ENCODE peak calls at places on chromosomes 13 and 19, in ten cellular contexts. One of them, this sample, is unnamed.

GRCh38 chr19:41248895-41249294 is 15.3 kb upstream of the HNRNPUL1 start:
- DNase-seq in GM12892: no peak
- DNase-seq in upper lobe of left lung: no peak
- DNase-seq in K562: peak; percentile 7
- DNase-seq in right lobe of liver: no peak
- DNase-seq in transverse colon: no peak
- DNase-seq in uterus: no peak
- DNase-seq in A549: no peak
- DNase-seq in GM12878: no peak
- DNase-seq in tibial nerve: no peak
- DNase-seq in this sample: no peak

GRCh38 chr19:41869374-41869955 is 7.6 kb upstream of the CD79A start:
- DNase-seq in GM12892: no peak
- DNase-seq in upper lobe of left lung: no peak
- DNase-seq in K562: no peak
- DNase-seq in right lobe of liver: no peak
- DNase-seq in transverse colon: no peak
- DNase-seq in uterus: no peak
- DNase-seq in A549: no peak
- DNase-seq in GM12878: no peak
- DNase-seq in tibial nerve: no peak
- DNase-seq in this sample: no peak

GRCh38 chr13:46405457-46405856 is 18.4 kb upstream of the RUBCNL start:
- DNase-seq in GM12892: no peak
- DNase-seq in upper lobe of left lung: no peak
- DNase-seq in K562: peak; percentile 23
- DNase-seq in right lobe of liver: no peak
- DNase-seq in transverse colon: no peak
- DNase-seq in uterus: no peak
- DNase-seq in A549: no peak
- DNase-seq in GM12878: no peak
- DNase-seq in tibial nerve: no peak
- DNase-seq in this sample: no peak

GRCh38 chr13:94063096-94063495 is 416.4 kb downstream of the DCT start:
- DNase-seq in GM12892: no peak
- DNase-seq in upper lobe of left lung: no peak
- DNase-seq in K562: no peak
- DNase-seq in right lobe of liver: no peak
- DNase-seq in transverse colon: no peak
- DNase-seq in uterus: no peak
- DNase-seq in A549: no peak
- DNase-seq in GM12878: no peak
- DNase-seq in tibial nerve: no peak
- DNase-seq in this sample: no peak

GRCh38 chr13:24159921-24160324 is 597 bp upstream of the SPATA13 start:
- DNase-seq in GM12892: no peak
- DNase-seq in upper lobe of left lung: peak; percentile 51
- DNase-seq in K562: no peak
- DNase-seq in right lobe of liver: no peak
- DNase-seq in transverse colon: no peak
- DNase-seq in uterus: no peak
- DNase-seq in A549: no peak
- DNase-seq in GM12878: no peak
- DNase-seq in tibial nerve: no peak
- DNase-seq in this sample: no peak

GRCh38 chr13:33554919-33555791 is 262.8 kb upstream of the RFC3 start:
- DNase-seq in GM12892: no peak
- DNase-seq in upper lobe of left lung: no peak
- DNase-seq in K562: no peak
- DNase-seq in right lobe of liver: no peak
- DNase-seq in transverse colon: no peak
- DNase-seq in uterus: no peak
- DNase-seq in A549: no peak
- DNase-seq in GM12878: no peak
- DNase-seq in tibial nerve: no peak
- DNase-seq in this sample: no peak

GRCh38 chr19:21835429-21835809 is 563 bp downstream of the ZNF43 start:
- DNase-seq in GM12892: no peak
- DNase-seq in upper lobe of left lung: no peak
- DNase-seq in K562: no peak
- DNase-seq in right lobe of liver: no peak
- DNase-seq in transverse colon: peak; percentile 8
- DNase-seq in uterus: no peak
- DNase-seq in A549: no peak
- DNase-seq in GM12878: no peak
- DNase-seq in tibial nerve: no peak
- DNase-seq in this sample: no peak

GRCh38 chr19:31126236-31126635 is 223.0 kb downstream of the TSHZ3 start:
- DNase-seq in GM12892: no peak
- DNase-seq in upper lobe of left lung: no peak
- DNase-seq in K562: no peak
- DNase-seq in right lobe of liver: no peak
- DNase-seq in transverse colon: no peak
- DNase-seq in uterus: no peak
- DNase-seq in A549: no peak
- DNase-seq in GM12878: no peak
- DNase-seq in tibial nerve: no peak
- DNase-seq in this sample: no peak

GRCh38 chr13:76820759-76821158 is 65.4 kb downstream of the KCTD12 start:
- DNase-seq in GM12892: no peak
- DNase-seq in upper lobe of left lung: no peak
- DNase-seq in K562: no peak
- DNase-seq in right lobe of liver: no peak
- DNase-seq in transverse colon: no peak
- DNase-seq in uterus: peak; percentile 69
- DNase-seq in A549: no peak
- DNase-seq in GM12878: no peak
- DNase-seq in tibial nerve: peak; percentile 66
- DNase-seq in this sample: no peak

GRCh38 chr13:113348591-113348990 is 15.3 kb downstream of the GRTP1 start:
- DNase-seq in GM12892: no peak
- DNase-seq in upper lobe of left lung: peak; percentile 64
- DNase-seq in K562: no peak
- DNase-seq in right lobe of liver: no peak
- DNase-seq in transverse colon: no peak
- DNase-seq in uterus: no peak
- DNase-seq in A549: no peak
- DNase-seq in GM12878: no peak
- DNase-seq in tibial nerve: no peak
- DNase-seq in this sample: no peak

GRCh38 chr13:113342820-113343691 is 20.9 kb downstream of the GRTP1 start:
- DNase-seq in GM12892: no peak
- DNase-seq in upper lobe of left lung: peak; percentile 42
- DNase-seq in K562: no peak
- DNase-seq in right lobe of liver: no peak
- DNase-seq in transverse colon: no peak
- DNase-seq in uterus: no peak
- DNase-seq in A549: no peak
- DNase-seq in GM12878: no peak
- DNase-seq in tibial nerve: no peak
- DNase-seq in this sample: no peak

GRCh38 chr13:113345486-113345885 is 18.4 kb downstream of the GRTP1 start:
- DNase-seq in GM12892: no peak
- DNase-seq in upper lobe of left lung: peak; percentile 50
- DNase-seq in K562: no peak
- DNase-seq in right lobe of liver: no peak
- DNase-seq in transverse colon: no peak
- DNase-seq in uterus: no peak
- DNase-seq in A549: no peak
- DNase-seq in GM12878: no peak
- DNase-seq in tibial nerve: no peak
- DNase-seq in this sample: no peak

GRCh38 chr13:113338451-113338850 is 25.5 kb downstream of the GRTP1 start:
- DNase-seq in GM12892: no peak
- DNase-seq in upper lobe of left lung: peak; percentile 24
- DNase-seq in K562: no peak
- DNase-seq in right lobe of liver: no peak
- DNase-seq in transverse colon: no peak
- DNase-seq in uterus: no peak
- DNase-seq in A549: no peak
- DNase-seq in GM12878: no peak
- DNase-seq in tibial nerve: no peak
- DNase-seq in this sample: no peak

DNA sequence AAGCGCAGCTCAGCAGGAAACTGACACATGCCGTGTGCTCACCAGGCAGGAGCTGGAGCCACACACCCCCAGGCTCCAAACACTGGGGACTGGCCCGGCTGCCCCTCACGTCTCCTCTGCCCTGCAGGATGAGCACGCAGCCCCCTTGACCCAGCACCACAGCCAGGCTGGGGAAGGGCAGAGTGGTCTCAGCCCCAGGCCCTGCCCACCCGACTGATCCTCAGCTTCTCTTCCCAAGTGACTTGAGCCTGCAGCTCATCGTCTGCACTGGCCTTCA is 20.3 kb downstream of the GRTP1 start:
- DNase-seq in GM12892: no peak
- DNase-seq in upper lobe of left lung: peak; percentile 40
- DNase-seq in K562: no peak
- DNase-seq in right lobe of liver: no peak
- DNase-seq in transverse colon: no peak
- DNase-seq in uterus: no peak
- DNase-seq in A549: no peak
- DNase-seq in GM12878: no peak
- DNase-seq in tibial nerve: no peak
- DNase-seq in this sample: no peak
- TF ChIP-seq POLR2A in GM12892: no peak
- TF ChIP-seq POLR2A in upper lobe of left lung: no peak
- TF ChIP-seq POLR2A in K562: no peak
- TF ChIP-seq POLR2A in right lobe of liver: no peak
- TF ChIP-seq POLR2A in transverse colon: no peak
- TF ChIP-seq POLR2A in uterus: no peak
- TF ChIP-seq POLR2A in A549: no peak
- TF ChIP-seq POLR2A in GM12878: no peak
- TF ChIP-seq POLR2A in tibial nerve: no peak
- TF ChIP-seq POLR2A in this sample: no peak

GRCh38 chr19:44304659-44305193 is at the start of gene ZNF235:
- DNase-seq in GM12892: peak; percentile 74
- DNase-seq in upper lobe of left lung: peak; percentile 88
- DNase-seq in K562: peak; percentile 95
- DNase-seq in right lobe of liver: peak; percentile 92
- DNase-seq in transverse colon: peak; percentile 90
- DNase-seq in uterus: peak; percentile 89
- DNase-seq in A549: peak; percentile 99
- DNase-seq in GM12878: peak; percentile 69
- DNase-seq in tibial nerve: peak; percentile 55
- DNase-seq in this sample: peak; percentile 93
- TF ChIP-seq POLR2A in GM12892: peak; percentile 69
- TF ChIP-seq POLR2A in upper lobe of left lung: no peak
- TF ChIP-seq POLR2A in K562: peak; percentile 71
- TF ChIP-seq POLR2A in right lobe of liver: no peak
- TF ChIP-seq POLR2A in transverse colon: peak; percentile 54
- TF ChIP-seq POLR2A in uterus: no peak
- TF ChIP-seq POLR2A in A549: peak; percentile 56
- TF ChIP-seq POLR2A in GM12878: peak; percentile 75
- TF ChIP-seq POLR2A in tibial nerve: no peak
- TF ChIP-seq POLR2A in this sample: peak; percentile 59

DNA sequence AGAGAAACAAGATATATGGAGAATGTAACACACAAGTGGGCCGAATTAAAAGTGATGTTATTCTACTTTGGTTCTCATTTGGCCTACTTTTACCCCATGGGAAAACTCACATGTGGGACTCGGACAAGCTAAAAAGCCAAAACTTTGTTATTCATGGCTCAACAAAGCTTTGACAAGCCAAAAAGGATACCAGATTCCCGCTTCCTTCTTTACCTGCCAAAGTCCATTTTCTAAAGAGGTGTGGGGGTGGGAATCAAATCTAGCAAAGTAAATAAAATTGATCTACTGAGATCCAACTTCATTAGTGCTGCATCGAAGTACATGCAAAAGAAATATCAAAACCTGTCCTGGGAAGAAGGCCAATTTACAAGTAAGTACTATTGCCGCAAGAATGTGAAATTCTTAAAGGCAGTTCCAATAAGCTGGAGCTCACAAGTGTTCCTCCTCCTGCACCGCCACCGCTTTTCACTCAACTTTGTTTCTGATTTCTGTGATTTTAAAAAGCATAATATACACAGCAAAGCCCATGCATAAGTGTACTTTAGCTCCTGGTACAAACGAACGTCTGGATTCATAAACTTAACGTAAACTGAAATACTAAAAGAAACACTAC is 1.1 kb downstream of the LNX2 start:
- DNase-seq in GM12892: no peak
- DNase-seq in upper lobe of left lung: no peak
- DNase-seq in K562: no peak
- DNase-seq in right lobe of liver: no peak
- DNase-seq in transverse colon: no peak
- DNase-seq in uterus: no peak
- DNase-seq in A549: no peak
- DNase-seq in GM12878: no peak
- DNase-seq in tibial nerve: no peak
- DNase-seq in this sample: no peak
- TF ChIP-seq POLR2A in GM12892: no peak
- TF ChIP-seq POLR2A in upper lobe of left lung: peak; percentile 15
- TF ChIP-seq POLR2A in K562: no peak
- TF ChIP-seq POLR2A in right lobe of liver: peak; percentile 26
- TF ChIP-seq POLR2A in transverse colon: no peak
- TF ChIP-seq POLR2A in uterus: no peak
- TF ChIP-seq POLR2A in A549: no peak
- TF ChIP-seq POLR2A in GM12878: no peak
- TF ChIP-seq POLR2A in tibial nerve: no peak
- TF ChIP-seq POLR2A in this sample: no peak

GRCh38 chr19:35115538-35115951 is at the start of gene FXYD3:
- DNase-seq in GM12892: no peak
- DNase-seq in upper lobe of left lung: no peak
- DNase-seq in K562: no peak
- DNase-seq in right lobe of liver: no peak
- DNase-seq in transverse colon: peak; percentile 86
- DNase-seq in uterus: no peak
- DNase-seq in A549: no peak
- DNase-seq in GM12878: no peak
- DNase-seq in tibial nerve: no peak
- DNase-seq in this sample: no peak

GRCh38 chr19:35117017-35117570 is 1.5 kb downstream of the FXYD3 start:
- DNase-seq in GM12892: no peak
- DNase-seq in upper lobe of left lung: no peak
- DNase-seq in K562: no peak
- DNase-seq in right lobe of liver: no peak
- DNase-seq in transverse colon: no peak
- DNase-seq in uterus: no peak
- DNase-seq in A549: no peak
- DNase-seq in GM12878: no peak
- DNase-seq in tibial nerve: no peak
- DNase-seq in this sample: no peak

GRCh38 chr19:35117791-35118190 is 2.2 kb downstream of the FXYD3 start:
- DNase-seq in GM12892: no peak
- DNase-seq in upper lobe of left lung: no peak
- DNase-seq in K562: no peak
- DNase-seq in right lobe of liver: no peak
- DNase-seq in transverse colon: peak; percentile 61
- DNase-seq in uterus: no peak
- DNase-seq in A549: no peak
- DNase-seq in GM12878: no peak
- DNase-seq in tibial nerve: no peak
- DNase-seq in this sample: no peak

GRCh38 chr19:35114656-35115537 is 726 bp upstream of the FXYD3 start:
- DNase-seq in GM12892: peak; percentile 86
- DNase-seq in upper lobe of left lung: peak; percentile 59
- DNase-seq in K562: peak; percentile 81
- DNase-seq in right lobe of liver: no peak
- DNase-seq in transverse colon: peak; percentile 86
- DNase-seq in uterus: peak; percentile 77
- DNase-seq in A549: peak; percentile 95
- DNase-seq in GM12878: no peak
- DNase-seq in tibial nerve: peak; percentile 75
- DNase-seq in this sample: peak; percentile 85

GRCh38 chr19:35116085-35116801 is 620 bp downstream of the FXYD3 start:
- DNase-seq in GM12892: no peak
- DNase-seq in upper lobe of left lung: no peak
- DNase-seq in K562: peak; percentile 34
- DNase-seq in right lobe of liver: no peak
- DNase-seq in transverse colon: peak; percentile 83
- DNase-seq in uterus: no peak
- DNase-seq in A549: no peak
- DNase-seq in GM12878: no peak
- DNase-seq in tibial nerve: no peak
- DNase-seq in this sample: no peak
- TF ChIP-seq POLR2A in GM12892: no peak
- TF ChIP-seq POLR2A in upper lobe of left lung: peak; percentile 40
- TF ChIP-seq POLR2A in K562: no peak
- TF ChIP-seq POLR2A in right lobe of liver: no peak
- TF ChIP-seq POLR2A in transverse colon: peak; percentile 92
- TF ChIP-seq POLR2A in uterus: no peak
- TF ChIP-seq POLR2A in A549: no peak
- TF ChIP-seq POLR2A in GM12878: no peak
- TF ChIP-seq POLR2A in tibial nerve: no peak
- TF ChIP-seq POLR2A in this sample: no peak